ENCODE peak calls at places on chromosomes 6 and 20, in eight cellular contexts. One of them, this sample, is unnamed.
A peak's percentile ranks its signal among the peaks of the same experiment; 100 is the strongest.

GRCh38 chr6:132623446-132623845 is 629 bp downstream of the TAAR2 start:
- DNase-seq in Peyer's patch: no peak
- DNase-seq in sigmoid colon: no peak
- DNase-seq in lung: no peak
- DNase-seq in AG10803: no peak
- DNase-seq in astrocyte: no peak
- DNase-seq in brain microvascular endothelial cell: no peak
- DNase-seq in IMR-90: no peak
- DNase-seq in this sample: no peak

GRCh38 chr20:53077373-53078205 is 105.4 kb downstream of the TSHZ2 start:
- DNase-seq in sigmoid colon: no peak
- DNase-seq in lung: no peak
- DNase-seq in IMR-90: no peak
- DNase-seq in astrocyte: peak; percentile 92
- DNase-seq in Peyer's patch: no peak
- DNase-seq in AG10803: peak; percentile 39
- DNase-seq in brain microvascular endothelial cell: no peak
- DNase-seq in this sample: no peak

GRCh38 chr6:5204340-5204739 is 56.4 kb downstream of the LYRM4 start:
- DNase-seq in sigmoid colon: no peak
- DNase-seq in brain microvascular endothelial cell: no peak
- DNase-seq in astrocyte: no peak
- DNase-seq in IMR-90: no peak
- DNase-seq in AG10803: no peak
- DNase-seq in lung: no peak
- DNase-seq in Peyer's patch: no peak
- DNase-seq in this sample: no peak

GRCh38 chr6:161503570-161503969 is 229.7 kb upstream of the AGPAT4 start:
- DNase-seq in lung: no peak
- DNase-seq in IMR-90: no peak
- DNase-seq in brain microvascular endothelial cell: no peak
- DNase-seq in sigmoid colon: no peak
- DNase-seq in Peyer's patch: no peak
- DNase-seq in astrocyte: no peak
- DNase-seq in AG10803: no peak
- DNase-seq in this sample: no peak

GRCh38 chr20:32685541-32686529 is 12.1 kb upstream of the C20orf203 start:
- DNase-seq in lung: no peak
- DNase-seq in sigmoid colon: no peak
- DNase-seq in AG10803: peak; percentile 96
- DNase-seq in IMR-90: peak; percentile 93
- DNase-seq in astrocyte: peak; percentile 84
- DNase-seq in brain microvascular endothelial cell: peak; percentile 12
- DNase-seq in Peyer's patch: no peak
- DNase-seq in this sample: no peak

GRCh38 chr6:151475653-151476523 is 17.9 kb upstream of the CCDC170 start:
- DNase-seq in brain microvascular endothelial cell: peak; percentile 36
- DNase-seq in lung: peak; percentile 35
- DNase-seq in IMR-90: peak; percentile 59
- DNase-seq in sigmoid colon: no peak
- DNase-seq in AG10803: peak; percentile 52
- DNase-seq in Peyer's patch: peak; percentile 30
- DNase-seq in astrocyte: peak; percentile 19
- DNase-seq in this sample: no peak

GRCh38 chr6:106614131-106614530 is 15.2 kb downstream of the RTN4IP1 start:
- DNase-seq in sigmoid colon: no peak
- DNase-seq in brain microvascular endothelial cell: no peak
- DNase-seq in Peyer's patch: no peak
- DNase-seq in astrocyte: no peak
- DNase-seq in AG10803: no peak
- DNase-seq in IMR-90: no peak
- DNase-seq in lung: no peak
- DNase-seq in this sample: no peak

GRCh38 chr6:16674666-16675392 is 86.4 kb downstream of the ATXN1 start:
- DNase-seq in astrocyte: peak; percentile 81
- DNase-seq in sigmoid colon: no peak
- DNase-seq in IMR-90: peak; percentile 49
- DNase-seq in Peyer's patch: no peak
- DNase-seq in AG10803: peak; percentile 73
- DNase-seq in brain microvascular endothelial cell: peak; percentile 48
- DNase-seq in lung: no peak
- DNase-seq in this sample: no peak

GRCh38 chr20:56412949-56413348 is 889 bp downstream of the CASS4 start:
- DNase-seq in lung: no peak
- DNase-seq in sigmoid colon: no peak
- DNase-seq in AG10803: no peak
- DNase-seq in brain microvascular endothelial cell: no peak
- DNase-seq in astrocyte: no peak
- DNase-seq in IMR-90: no peak
- DNase-seq in Peyer's patch: no peak
- DNase-seq in this sample: no peak

GRCh38 chr20:56411759-56412472 is at the start of gene CASS4:
- DNase-seq in brain microvascular endothelial cell: peak; percentile 91
- DNase-seq in IMR-90: peak; percentile 89
- DNase-seq in lung: no peak
- DNase-seq in AG10803: peak; percentile 70
- DNase-seq in sigmoid colon: no peak
- DNase-seq in astrocyte: peak; percentile 93
- DNase-seq in Peyer's patch: no peak
- DNase-seq in this sample: no peak

GRCh38 chr20:56409946-56410345 is 2.1 kb upstream of the CASS4 start:
- DNase-seq in lung: no peak
- DNase-seq in IMR-90: no peak
- DNase-seq in sigmoid colon: no peak
- DNase-seq in AG10803: no peak
- DNase-seq in astrocyte: no peak
- DNase-seq in Peyer's patch: no peak
- DNase-seq in brain microvascular endothelial cell: no peak
- DNase-seq in this sample: no peak

GRCh38 chr20:56414842-56415765 is 3.0 kb downstream of the CASS4 start:
- DNase-seq in IMR-90: peak; percentile 97
- DNase-seq in lung: no peak
- DNase-seq in sigmoid colon: no peak
- DNase-seq in brain microvascular endothelial cell: peak; percentile 93
- DNase-seq in astrocyte: peak; percentile 85
- DNase-seq in Peyer's patch: no peak
- DNase-seq in AG10803: peak; percentile 65
- DNase-seq in this sample: no peak

GRCh38 chr20:56412473-56412790 is 372 bp downstream of the CASS4 start:
- DNase-seq in AG10803: no peak
- DNase-seq in Peyer's patch: no peak
- DNase-seq in sigmoid colon: no peak
- DNase-seq in lung: no peak
- DNase-seq in astrocyte: no peak
- DNase-seq in brain microvascular endothelial cell: no peak
- DNase-seq in IMR-90: no peak
- DNase-seq in this sample: no peak
- H3K4me3 ChIP-seq in AG10803: peak overlapping the region; percentile 26
- H3K4me3 ChIP-seq in Peyer's patch: peak overlapping the region; percentile 14
- H3K4me3 ChIP-seq in sigmoid colon: no peak overlapping the region
- H3K4me3 ChIP-seq in lung: no peak overlapping the region
- H3K4me3 ChIP-seq in astrocyte: peak overlapping the region; percentile 48
- H3K4me3 ChIP-seq in brain microvascular endothelial cell: no peak overlapping the region
- H3K4me3 ChIP-seq in IMR-90: peak overlapping the region; percentile 47
- H3K4me3 ChIP-seq in this sample: peak overlapping the region; percentile 26

GRCh38 chr6:31396422-31397152 is 6.8 kb upstream of the MICA start:
- DNase-seq in astrocyte: peak; percentile 34
- DNase-seq in lung: peak; percentile 84
- DNase-seq in AG10803: peak; percentile 72
- DNase-seq in brain microvascular endothelial cell: peak; percentile 79
- DNase-seq in sigmoid colon: peak; percentile 90
- DNase-seq in IMR-90: peak; percentile 70
- DNase-seq in Peyer's patch: peak; percentile 81
- DNase-seq in this sample: peak; percentile 93
- H3K4me3 ChIP-seq in astrocyte: no peak overlapping the region
- H3K4me3 ChIP-seq in lung: no peak overlapping the region
- H3K4me3 ChIP-seq in AG10803: peak overlapping the region; percentile 12
- H3K4me3 ChIP-seq in brain microvascular endothelial cell: no peak overlapping the region
- H3K4me3 ChIP-seq in sigmoid colon: no peak overlapping the region
- H3K4me3 ChIP-seq in IMR-90: no peak overlapping the region
- H3K4me3 ChIP-seq in Peyer's patch: no peak overlapping the region
- H3K4me3 ChIP-seq in this sample: no peak overlapping the region

GRCh38 chr20:10667560-10668167 is 6.1 kb downstream of the JAG1 start:
- DNase-seq in Peyer's patch: no peak
- DNase-seq in AG10803: no peak
- DNase-seq in astrocyte: no peak
- DNase-seq in brain microvascular endothelial cell: no peak
- DNase-seq in sigmoid colon: no peak
- DNase-seq in IMR-90: no peak
- DNase-seq in lung: no peak
- DNase-seq in this sample: no peak
- H3K4me3 ChIP-seq in Peyer's patch: no peak overlapping the region
- H3K4me3 ChIP-seq in AG10803: no peak overlapping the region
- H3K4me3 ChIP-seq in astrocyte: no peak overlapping the region
- H3K4me3 ChIP-seq in brain microvascular endothelial cell: no peak overlapping the region
- H3K4me3 ChIP-seq in sigmoid colon: no peak overlapping the region
- H3K4me3 ChIP-seq in IMR-90: no peak overlapping the region
- H3K4me3 ChIP-seq in lung: no peak overlapping the region
- H3K4me3 ChIP-seq in this sample: no peak overlapping the region

DNA sequence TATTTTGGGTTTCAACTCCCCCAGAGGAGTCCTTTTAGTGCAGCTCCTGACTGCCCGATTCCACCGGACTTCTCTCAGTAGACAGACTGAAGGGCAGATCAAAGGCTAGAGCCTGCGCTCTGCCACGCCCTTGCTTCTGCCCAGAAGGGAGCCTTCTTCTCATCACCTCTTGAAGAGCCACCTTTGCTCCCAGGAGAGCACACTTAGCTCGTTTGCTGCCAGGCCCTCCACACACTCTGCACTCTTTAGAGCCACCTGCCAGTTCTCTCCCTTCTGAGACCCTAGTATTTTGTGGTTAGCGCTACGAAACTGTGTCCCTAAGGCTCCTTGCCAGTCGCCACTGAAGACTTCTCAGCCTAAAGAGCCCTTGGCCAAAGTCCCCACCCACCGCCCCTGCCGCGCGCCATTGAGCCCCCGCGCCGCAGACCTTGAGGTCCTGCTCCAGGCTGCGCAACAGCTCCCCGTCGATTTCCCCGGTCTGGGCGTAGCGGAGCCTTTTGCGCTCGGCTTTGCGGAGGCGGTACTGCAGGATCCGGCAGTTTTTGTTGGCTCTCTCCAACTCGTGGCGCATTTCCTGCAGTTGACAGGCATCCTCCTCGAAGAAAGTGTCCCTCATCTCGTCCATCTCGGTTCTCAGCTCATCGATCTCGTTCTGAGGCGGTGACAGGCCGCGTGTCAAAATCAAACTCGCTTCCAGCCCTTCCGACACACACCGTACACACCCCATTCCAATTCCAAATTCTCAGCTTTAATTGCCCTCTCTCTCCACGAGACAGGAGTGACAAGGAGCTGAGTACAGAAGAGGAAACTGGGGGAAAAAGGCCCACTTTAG is 4.5 kb downstream of the MTCL3 start:
- DNase-seq in astrocyte: peak; percentile 67
- DNase-seq in sigmoid colon: no peak
- DNase-seq in AG10803: peak; percentile 55
- DNase-seq in IMR-90: peak; percentile 48
- DNase-seq in brain microvascular endothelial cell: peak; percentile 69
- DNase-seq in Peyer's patch: no peak
- DNase-seq in lung: peak; percentile 57
- DNase-seq in this sample: peak; percentile 79
- H3K4me3 ChIP-seq in astrocyte: peak overlapping the region; percentile 69
- H3K4me3 ChIP-seq in sigmoid colon: peak overlapping the region; percentile 71
- H3K4me3 ChIP-seq in AG10803: peak overlapping the region; percentile 73
- H3K4me3 ChIP-seq in IMR-90: peak overlapping the region; percentile 74
- H3K4me3 ChIP-seq in brain microvascular endothelial cell: peak overlapping the region; percentile 69
- H3K4me3 ChIP-seq in Peyer's patch: peak overlapping the region; percentile 58
- H3K4me3 ChIP-seq in lung: no peak overlapping the region
- H3K4me3 ChIP-seq in this sample: peak overlapping the region; percentile 86

GRCh38 chr6:167409078-167409477 is 84.2 kb downstream of the TTLL2 start:
- DNase-seq in sigmoid colon: no peak
- DNase-seq in AG10803: no peak
- DNase-seq in brain microvascular endothelial cell: no peak
- DNase-seq in astrocyte: no peak
- DNase-seq in lung: no peak
- DNase-seq in Peyer's patch: no peak
- DNase-seq in IMR-90: no peak
- DNase-seq in this sample: no peak

GRCh38 chr6:167409689-167410088 is 84.8 kb downstream of the TTLL2 start:
- DNase-seq in AG10803: no peak
- DNase-seq in astrocyte: no peak
- DNase-seq in Peyer's patch: no peak
- DNase-seq in sigmoid colon: no peak
- DNase-seq in lung: no peak
- DNase-seq in IMR-90: no peak
- DNase-seq in brain microvascular endothelial cell: no peak
- DNase-seq in this sample: no peak

GRCh38 chr6:167410510-167410909 is 85.6 kb downstream of the TTLL2 start:
- DNase-seq in astrocyte: no peak
- DNase-seq in brain microvascular endothelial cell: no peak
- DNase-seq in AG10803: no peak
- DNase-seq in sigmoid colon: no peak
- DNase-seq in IMR-90: no peak
- DNase-seq in Peyer's patch: no peak
- DNase-seq in lung: no peak
- DNase-seq in this sample: no peak

GRCh38 chr6:167407239-167408064 is 82.6 kb downstream of the TTLL2 start:
- DNase-seq in lung: no peak
- DNase-seq in IMR-90: no peak
- DNase-seq in brain microvascular endothelial cell: no peak
- DNase-seq in AG10803: no peak
- DNase-seq in Peyer's patch: no peak
- DNase-seq in astrocyte: no peak
- DNase-seq in sigmoid colon: no peak
- DNase-seq in this sample: no peak

DNA sequence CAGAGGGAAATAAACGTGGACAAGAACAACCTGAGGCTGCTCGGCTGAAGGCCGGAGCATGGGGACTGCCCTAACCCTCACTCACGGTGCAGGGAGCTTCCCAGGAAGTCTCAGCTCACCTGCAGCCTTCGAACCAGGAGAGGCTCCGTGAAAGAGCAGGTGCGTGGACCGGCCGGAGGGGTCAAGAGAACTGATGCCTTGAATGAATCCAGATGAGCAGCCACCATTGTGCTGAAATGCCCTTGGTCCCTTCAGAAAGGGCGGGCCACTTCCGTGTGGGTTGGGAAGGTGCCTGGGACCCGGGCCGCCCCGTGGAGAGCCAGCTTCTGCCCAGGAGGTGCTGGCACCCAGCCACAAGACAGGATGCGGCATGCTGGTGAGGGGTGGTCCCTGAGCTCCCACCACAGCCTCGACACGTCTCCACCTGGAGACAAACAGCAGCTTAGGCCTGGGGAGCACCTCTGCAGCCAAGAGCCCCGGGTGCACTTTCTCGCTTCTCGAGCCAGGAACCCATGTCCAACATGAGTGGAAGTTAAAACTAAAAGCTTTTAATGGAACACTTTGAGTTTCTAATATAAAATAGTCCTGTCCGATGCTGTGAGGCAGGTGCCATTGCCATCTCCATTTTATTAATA is 83.5 kb downstream of the TTLL2 start:
- DNase-seq in AG10803: no peak
- DNase-seq in lung: no peak
- DNase-seq in Peyer's patch: no peak
- DNase-seq in IMR-90: no peak
- DNase-seq in brain microvascular endothelial cell: no peak
- DNase-seq in sigmoid colon: no peak
- DNase-seq in astrocyte: no peak
- DNase-seq in this sample: no peak
- H3K4me3 ChIP-seq in AG10803: no peak overlapping the region
- H3K4me3 ChIP-seq in lung: no peak overlapping the region
- H3K4me3 ChIP-seq in Peyer's patch: no peak overlapping the region
- H3K4me3 ChIP-seq in IMR-90: no peak overlapping the region
- H3K4me3 ChIP-seq in brain microvascular endothelial cell: no peak overlapping the region
- H3K4me3 ChIP-seq in sigmoid colon: no peak overlapping the region
- H3K4me3 ChIP-seq in astrocyte: no peak overlapping the region
- H3K4me3 ChIP-seq in this sample: no peak overlapping the region